ENCODE peak calls at places on chromosomes 3 and 15, in eight cellular contexts. T is hippocampal formation; H is G401; E is activated CD8-positive, alpha-beta memory T cell treated with anti-CD3 and anti-CD28 coated beads, Interleukin-2, amount 50 U/mL, for 4 hours; O is brain microvascular endothelial cell; V is NCI-H345; I is stimulated activated CD4-positive, alpha-beta T cell treated with anti-CD3 and anti-CD28 coated beads, TNF-alpha, amount 100 ng/mL, for 24 hours; N is A172. M is an unnamed sample.

GRCh38 chr15:62075595-62076279 is 9.0 kb downstream of the C2CD4A start:
- DNase-seq in T (no peak), H (no peak), E (no peak), O (no peak), V (peak; percentile 5), I (no peak), N (no peak), M (peak; percentile 68)

GRCh38 chr3:178845446-178846118 is 226.0 kb downstream of the ZMAT3 start:
- DNase-seq in T (no peak), H (no peak), E (no peak), O (peak; percentile 89), V (no peak), I (no peak), N (peak; percentile 13), M (no peak)

GRCh38 chr3:67083277-67083676 is 85.2 kb downstream of the KBTBD8 start:
- DNase-seq in T (no peak), H (no peak), E (peak; percentile 18), O (peak; percentile 10), V (no peak), I (peak; percentile 29), N (peak; percentile 87), M (no peak)

GRCh38 chr3:111252795-111253194 is 181.2 kb downstream of the NECTIN3 start:
- DNase-seq in T (peak; percentile 3), H (no peak), E (no peak), O (peak; percentile 39), V (no peak), I (no peak), N (peak; percentile 62), M (no peak)

GRCh38 chr15:89645680-89646079 is 9.6 kb downstream of the KIF7 start:
- DNase-seq in T (no peak), H (no peak), E (no peak), O (no peak), V (no peak), I (no peak), N (no peak), M (no peak)

GRCh38 chr3:44478055-44478468 is 592 bp upstream of the ZNF445 start:
- DNase-seq in T (no peak), H (peak; percentile 52), E (no peak), O (no peak), V (no peak), I (no peak), N (no peak), M (no peak)

GRCh38 chr15:72196409-72197044 is 1.1 kb downstream of the GRAMD2A start:
- DNase-seq in T (no peak), H (no peak), E (no peak), O (no peak), V (no peak), I (no peak), N (no peak), M (no peak)

GRCh38 chr15:36598529-36599177 is 19.2 kb downstream of the CDIN1 start:
- DNase-seq in T (no peak), H (no peak), E (no peak), O (no peak), V (no peak), I (no peak), N (no peak), M (no peak)

GRCh38 chr3:53740946-53741345 is 105.3 kb downstream of the CHDH start:
- DNase-seq in T (no peak), H (no peak), E (no peak), O (no peak), V (no peak), I (no peak), N (peak; percentile 3), M (no peak)

GRCh38 chr3:73052857-73053256 is 8.6 kb upstream of the EBLN2 start:
- DNase-seq in T (no peak), H (no peak), E (no peak), O (no peak), V (no peak), I (no peak), N (no peak), M (no peak)

GRCh38 chr3:24185738-24186384 is 240.8 kb downstream of the NR1D2 start:
- DNase-seq in T (peak; percentile 42), H (peak; percentile 12), E (peak; percentile 15), O (peak; percentile 43), V (peak; percentile 27), I (peak; percentile 14), N (peak; percentile 72), M (peak; percentile 52)

GRCh38 chr15:82146990-82147461 is 101.2 kb upstream of the MEX3B start:
- DNase-seq in T (no peak), H (peak; percentile 34), E (no peak), O (peak; percentile 90), V (no peak), I (no peak), N (peak; percentile 94), M (no peak)

GRCh38 chr15:90903733-90904536 is 833 bp downstream of the MAN2A2 start:
- DNase-seq in T (no peak), H (peak; percentile 64), E (no peak), O (no peak), V (peak; percentile 16), I (no peak), N (no peak), M (no peak)

GRCh38 chr3:170862618-170863374 is 7.2 kb downstream of the RPL22L1 start:
- DNase-seq in T (no peak), H (no peak), E (no peak), O (peak; percentile 67), V (no peak), I (no peak), N (no peak), M (no peak)

GRCh38 chr3:146560678-146561077 is 16.3 kb upstream of the PLSCR1 start:
- DNase-seq in T (no peak), H (no peak), E (no peak), O (no peak), V (no peak), I (no peak), N (no peak), M (no peak)

GRCh38 chr15:101009176-101009575 is 90.0 kb downstream of the LRRK1 start:
- DNase-seq in T (no peak), H (no peak), E (no peak), O (no peak), V (no peak), I (no peak), N (no peak), M (no peak)

GRCh38 chr15:86494475-86494874 is 414.8 kb downstream of the AGBL1 start:
- DNase-seq in T (no peak), H (no peak), E (no peak), O (no peak), V (no peak), I (no peak), N (no peak), M (no peak)

GRCh38 chr15:31384568-31384967 is 57.9 kb downstream of the KLF13 start:
- DNase-seq in T (no peak), H (no peak), E (no peak), O (no peak), V (no peak), I (no peak), N (no peak), M (no peak)

GRCh38 chr15:92393287-92393993 is at the start of gene ST8SIA2:
- DNase-seq in T (no peak), H (no peak), E (no peak), O (no peak), V (peak; percentile 49), I (peak; percentile 24), N (no peak), M (no peak)

M was measured in NCI-H2107.